ENCODE peak calls at places on chromosomes 12 and 14, in four cellular contexts. X, V, C and R are unnamed samples.

GRCh38 chr12:117695956-117696355 is 272.8 kb downstream of the KSR2 start:
- DNase-seq in V (no peak), C (no peak), X (no peak), R (no peak)

GRCh38 chr12:46891306-46891705 is 65.5 kb upstream of the SLC38A4 start:
- DNase-seq in V (no peak), C (no peak), X (no peak), R (no peak)

GRCh38 chr12:112907415-112908157 is 824 bp downstream of the OAS1 start:
- DNase-seq in V (no peak), C (peak; percentile 59), X (no peak), R (no peak)

GRCh38 chr12:95259368-95259767 is 41.8 kb downstream of the VEZT start:
- DNase-seq in V (no peak), C (no peak), X (no peak), R (no peak)

GRCh38 chr14:50082784-50083466 is 33.4 kb downstream of the VCPKMT start:
- DNase-seq in V (no peak), X (no peak), C (peak; percentile 92), R (no peak)

GRCh38 chr14:92462568-92462967 is 51.0 kb upstream of the RIN3 start:
- DNase-seq in X (no peak), V (no peak), C (no peak), R (no peak)

GRCh38 chr12:68264864-68265256 is 11.5 kb upstream of the IL22 start:
- DNase-seq in V (no peak), X (no peak), C (no peak), R (no peak)

GRCh38 chr14:91186515-91187066 is 57.9 kb downstream of the GPR68 start:
- DNase-seq in X (no peak), C (no peak), V (no peak), R (no peak)

GRCh38 chr12:113818833-113819232 is 147.3 kb downstream of the RBM19 start:
- DNase-seq in C (no peak), X (peak; percentile 27), V (peak; percentile 86), R (no peak)

GRCh38 chr12:2108975-2109671 is 56.3 kb downstream of the CACNA1C start:
- DNase-seq in C (no peak), V (no peak), X (no peak), R (no peak)

GRCh38 chr12:110791589-110791988 is 48.9 kb upstream of the PPP1CC start:
- DNase-seq in C (peak; percentile 36), X (no peak), V (no peak), R (no peak)

GRCh38 chr14:63182967-63183366 is 21.3 kb upstream of the RHOJ start:
- DNase-seq in C (no peak), X (no peak), V (no peak), R (no peak)

GRCh38 chr12:107594995-107595394 is 90.6 kb upstream of the PWP1 start:
- DNase-seq in C (no peak), X (no peak), V (no peak), R (no peak)

GRCh38 chr12:113547157-113547556 is 75.5 kb upstream of the LHX5 start:
- DNase-seq in X (no peak), V (no peak), C (no peak), R (no peak)

GRCh38 chr12:102169922-102170698 is 27.5 kb downstream of the PMCH start:
- DNase-seq in V (no peak), C (no peak), X (peak; percentile 9), R (peak; percentile 24)

GRCh38 chr12:52906049-52906645 is 1.3 kb upstream of the KRT8 start:
- DNase-seq in C (no peak), V (no peak), X (no peak), R (no peak)

GRCh38 chr14:79332504-79333197 is 878.7 kb downstream of the DIO2 start:
- DNase-seq in X (no peak), V (peak; percentile 58), C (no peak), R (no peak)

GRCh38 chr12:50100561-50100960 is 3.2 kb upstream of the GPD1 start:
- DNase-seq in C (no peak), V (no peak), X (no peak), R (no peak)

GRCh38 chr14:106044949-106045596 is 518.7 kb downstream of the TMEM121 start:
- DNase-seq in X (peak; percentile 83), V (peak; percentile 40), C (no peak), R (peak; percentile 35)

GRCh38 chr14:40119321-40119720 is 687.1 kb upstream of the FBXO33 start:
- DNase-seq in V (no peak), X (no peak), C (no peak), R (no peak)

GRCh38 chr14:22194669-22195068 is 394.4 kb downstream of the DAD1 start:
- DNase-seq in V (no peak), C (no peak), X (no peak), R (no peak)

GRCh38 chr14:51576112-51576420 is 75.6 kb upstream of the FRMD6 start:
- DNase-seq in V (no peak), C (no peak), X (peak; percentile 30), R (no peak)

GRCh38 chr12:100533326-100533725 is 40.2 kb upstream of the GAS2L3 start:
- DNase-seq in V (no peak), X (no peak), C (no peak), R (peak; percentile 46)

GRCh38 chr12:109393437-109394345 is 46.0 kb downstream of the MYO1H start:
- DNase-seq in C (no peak), V (no peak), X (peak; percentile 35), R (peak; percentile 74)

GRCh38 chr14:97788846-97789528 is 991.8 kb downstream of the VRK1 start:
- DNase-seq in X (no peak), C (no peak), V (no peak), R (no peak)

GRCh38 chr14:92513204-92513965 is at the start of gene RIN3:
- DNase-seq in X (peak; percentile 38), C (no peak), V (peak; percentile 72), R (peak; percentile 47)

GRCh38 chr12:122102331-122102730 is 23.8 kb downstream of the MLXIP start:
- DNase-seq in X (no peak), V (no peak), C (no peak), R (no peak)

GRCh38 chr12:106246891-106247730 is 709 bp downstream of the CKAP4 start:
- DNase-seq in V (peak; percentile 63), X (no peak), C (no peak), R (peak; percentile 81)

GRCh38 chr12:52670961-52671360 is 9.2 kb downstream of the KRT1 start:
- DNase-seq in C (no peak), V (no peak), X (no peak), R (no peak)

GRCh38 chr12:40232602-40233001 is 7.8 kb downstream of the LRRK2 start:
- DNase-seq in X (no peak), C (no peak), V (no peak), R (no peak)

GRCh38 chr14:28603606-28604005 is 163.0 kb upstream of the FOXG1 start:
- DNase-seq in C (no peak), V (no peak), X (no peak), R (no peak)

GRCh38 chr12:75488553-75488952 is 8.0 kb downstream of the GLIPR1 start:
- DNase-seq in C (no peak), V (no peak), X (peak; percentile 12), R (peak; percentile 24)

GRCh38 chr14:35879654-35880249 is 53.6 kb downstream of the BRMS1L start:
- DNase-seq in X (peak; percentile 42), V (no peak), C (no peak), R (peak; percentile 39)

GRCh38 chr12:40969796-40970195 is 218.3 kb upstream of the PDZRN4 start:
- DNase-seq in V (no peak), C (no peak), X (no peak), R (no peak)

GRCh38 chr14:105941226-105942166 is 415.1 kb downstream of the TMEM121 start:
- DNase-seq in V (no peak), C (no peak), X (no peak), R (no peak)

DNA sequence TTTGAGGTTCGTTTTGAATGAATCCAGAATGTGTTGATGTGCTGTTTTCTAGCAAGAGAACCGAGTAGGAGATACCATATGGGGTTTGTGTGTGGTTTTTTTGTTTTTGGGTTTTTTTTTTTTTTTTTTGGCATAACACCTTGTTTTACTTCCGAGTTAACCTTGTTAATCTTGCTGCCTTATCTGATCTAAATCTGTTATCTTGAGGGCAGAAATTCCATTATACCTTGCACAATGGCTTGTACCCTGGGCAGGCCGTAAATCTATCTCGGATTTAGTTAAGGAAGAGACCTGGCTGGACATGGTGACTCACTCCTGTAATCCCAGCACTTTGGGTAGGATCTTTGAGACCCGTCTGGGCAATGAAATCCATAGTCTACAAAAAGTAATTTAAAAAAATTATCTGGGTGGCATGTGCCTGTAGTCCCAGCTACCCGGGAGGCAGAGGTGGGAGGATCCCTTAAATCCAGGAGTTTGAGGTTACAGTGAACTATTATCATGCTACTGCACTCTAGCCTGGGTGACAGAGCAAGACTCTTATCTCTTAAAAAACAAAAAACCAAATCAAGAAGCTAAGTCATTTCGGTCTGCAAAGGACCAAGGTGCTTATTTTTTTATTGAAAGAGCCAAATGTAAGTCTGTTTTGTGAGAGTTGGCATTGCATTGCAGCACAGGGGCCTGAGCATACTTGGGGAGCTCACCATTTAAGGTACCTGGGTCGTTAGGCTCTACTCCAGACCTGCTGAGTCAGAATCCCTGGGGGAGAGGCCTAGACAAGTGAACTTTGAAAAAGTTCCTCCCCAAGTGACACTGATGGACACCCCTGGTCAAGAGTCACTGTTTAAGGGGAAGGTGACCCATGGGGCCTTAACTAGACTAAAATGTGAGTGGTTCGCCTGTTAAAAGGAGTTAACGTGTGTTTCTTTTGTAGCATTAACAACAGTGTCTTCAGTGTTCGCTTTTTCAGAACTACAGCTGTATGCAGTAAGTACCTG is 6.7 kb downstream of the DLST start:
- DNase-seq in V (no peak), X (no peak), C (no peak), R (no peak)
- H3K4me2 ChIP-seq in V (peak overlapping the region; percentile 45), X (no peak overlapping the region), C (no peak overlapping the region), R (peak overlapping the region; percentile 12)

DNA sequence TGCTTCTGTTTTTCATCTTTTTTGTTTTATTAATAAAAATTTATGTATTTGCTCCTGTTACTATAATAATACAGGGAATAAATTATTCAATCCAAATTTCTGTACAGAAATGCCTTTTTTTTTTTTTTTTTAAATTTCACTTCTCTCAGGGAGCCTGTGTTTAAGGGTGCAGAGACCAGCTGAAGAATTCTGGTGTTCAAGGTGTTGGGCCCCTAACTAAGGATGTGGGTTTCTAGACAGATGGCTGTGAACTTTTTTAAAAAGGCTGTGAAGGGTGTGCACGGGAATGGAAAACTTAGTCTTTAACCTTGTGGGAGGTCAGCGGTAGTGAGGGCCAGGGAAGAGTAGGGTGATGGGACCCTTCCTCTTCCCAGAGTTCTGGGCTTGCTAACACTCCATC is 1.3 kb upstream of the DTX3 start:
- DNase-seq in X (no peak), V (no peak), C (no peak), R (no peak)
- TF ChIP-seq TCF12 in X (no peak), V (no peak), C (no peak), R (no peak)

DNA sequence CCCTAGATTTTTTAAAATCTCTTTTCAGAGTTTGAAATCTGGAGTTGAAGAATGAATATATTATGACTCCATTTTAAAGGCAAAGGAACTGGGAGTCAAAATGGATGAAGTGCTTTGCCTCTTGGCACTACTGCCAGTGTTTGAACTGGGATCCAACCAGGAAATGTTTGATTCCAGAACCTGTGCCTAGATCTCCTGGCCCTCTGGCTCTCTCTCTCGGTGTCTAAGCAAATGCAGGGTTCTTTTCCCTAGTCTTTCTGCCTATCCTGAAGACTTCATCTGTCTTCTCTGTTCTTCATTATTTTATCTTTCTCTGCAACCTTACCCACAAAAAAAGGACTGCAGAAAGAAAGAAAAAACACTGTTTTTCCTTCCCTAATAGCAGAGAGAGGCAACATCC is 17.0 kb downstream of the BTG1 start:
- DNase-seq in C (no peak), V (no peak), X (no peak), R (no peak)
- H3K4me2 ChIP-seq in C (no peak overlapping the region), V (no peak overlapping the region), X (no peak overlapping the region), R (no peak overlapping the region)

DNA sequence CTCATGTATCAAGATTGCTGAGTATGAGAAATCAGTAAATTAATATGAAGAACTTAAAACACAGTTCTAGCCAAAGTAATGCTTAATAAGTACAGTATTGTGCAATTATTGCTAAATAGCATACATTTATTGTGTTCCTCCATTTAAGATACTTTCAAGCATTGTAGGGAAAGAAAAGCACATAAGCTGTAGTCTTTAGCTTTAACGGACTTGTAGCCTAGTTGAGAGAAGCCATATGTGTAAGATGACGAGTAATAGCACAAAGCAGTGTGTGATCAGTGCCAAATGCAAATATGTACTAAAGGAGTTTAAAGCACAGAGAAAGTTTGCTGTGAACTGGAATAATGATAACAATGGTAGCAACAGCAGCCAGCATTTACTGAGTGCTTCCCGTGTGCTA is 38.1 kb downstream of the ETV6 start:
- DNase-seq in V (no peak), X (peak; percentile 42), C (no peak), R (no peak)
- TF ChIP-seq TCF12 in V (no peak), X (no peak), C (no peak), R (no peak)